ENCODE peak calls at places on chromosomes 11 and 22, in four cellular contexts. O is cardiac fibroblast, W is PC-3, V is lung. G is an unnamed sample.

GRCh38 chr11:95371147-95371546 is 140.1 kb upstream of the SESN3 start:
- DNase-seq in O (no peak), V (no peak), W (no peak), G (no peak)

GRCh38 chr22:42964994-42965699 is 49.8 kb downstream of the PACSIN2 start:
- DNase-seq in V (no peak), W (peak; percentile 44), O (no peak), G (peak; percentile 53)

GRCh38 chr22:32544953-32545558 is 70.4 kb downstream of the FBXO7 start:
- DNase-seq in O (no peak), W (no peak), V (no peak), G (no peak)

GRCh38 chr11:57402188-57403066 is 12.0 kb upstream of the PRG2 start:
- DNase-seq in O (no peak), V (no peak), W (peak; percentile 96), G (no peak)

GRCh38 chr11:128424271-128424709 is 163.1 kb downstream of the ETS1 start:
- DNase-seq in W (no peak), O (peak; percentile 68), V (no peak), G (peak; percentile 28)

GRCh38 chr11:128451651-128452470 is 135.5 kb downstream of the ETS1 start:
- DNase-seq in V (peak; percentile 55), O (peak; percentile 92), W (no peak), G (peak; percentile 86)

GRCh38 chr22:40022536-40023225 is 27.9 kb downstream of the FAM83F start:
- DNase-seq in V (no peak), W (no peak), O (no peak), G (no peak)

GRCh38 chr11:63880031-63880841 is 36.7 kb downstream of the RCOR2 start:
- DNase-seq in O (peak; percentile 67), V (no peak), W (no peak), G (peak; percentile 76)

GRCh38 chr11:94895971-94896370 is 77.4 kb downstream of the CWC15 start:
- DNase-seq in V (no peak), W (peak; percentile 76), O (peak; percentile 47), G (peak; percentile 73)

GRCh38 chr11:69578167-69578566 is 62.8 kb upstream of the CCND1 start:
- DNase-seq in V (no peak), W (no peak), O (no peak), G (no peak)

DNA sequence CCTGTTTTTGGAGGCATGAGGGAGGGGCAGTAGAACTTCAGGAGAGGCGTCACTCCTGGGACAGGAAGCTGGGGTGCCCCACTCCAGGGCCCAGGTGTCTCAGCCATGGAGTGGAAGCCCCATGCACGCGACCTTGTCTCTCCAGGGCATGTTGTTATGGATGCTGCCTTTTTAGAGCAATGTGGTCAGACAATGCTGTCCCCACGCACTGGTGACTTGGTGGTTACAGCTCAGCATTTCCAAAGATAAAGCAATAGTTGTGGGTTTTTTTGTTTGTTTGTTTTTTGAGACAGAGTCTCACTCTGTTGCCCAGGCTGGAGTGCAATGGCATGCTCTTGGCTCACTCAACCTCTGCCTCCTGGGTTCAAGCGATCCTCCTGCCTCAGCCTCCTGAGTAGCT is 22.3 kb downstream of the EIF4G2 start:
- DNase-seq in V (no peak), W (no peak), O (no peak), G (no peak)
- TF ChIP-seq CTCF in V (no peak), W (no peak), O (no peak), G (no peak)

DNA sequence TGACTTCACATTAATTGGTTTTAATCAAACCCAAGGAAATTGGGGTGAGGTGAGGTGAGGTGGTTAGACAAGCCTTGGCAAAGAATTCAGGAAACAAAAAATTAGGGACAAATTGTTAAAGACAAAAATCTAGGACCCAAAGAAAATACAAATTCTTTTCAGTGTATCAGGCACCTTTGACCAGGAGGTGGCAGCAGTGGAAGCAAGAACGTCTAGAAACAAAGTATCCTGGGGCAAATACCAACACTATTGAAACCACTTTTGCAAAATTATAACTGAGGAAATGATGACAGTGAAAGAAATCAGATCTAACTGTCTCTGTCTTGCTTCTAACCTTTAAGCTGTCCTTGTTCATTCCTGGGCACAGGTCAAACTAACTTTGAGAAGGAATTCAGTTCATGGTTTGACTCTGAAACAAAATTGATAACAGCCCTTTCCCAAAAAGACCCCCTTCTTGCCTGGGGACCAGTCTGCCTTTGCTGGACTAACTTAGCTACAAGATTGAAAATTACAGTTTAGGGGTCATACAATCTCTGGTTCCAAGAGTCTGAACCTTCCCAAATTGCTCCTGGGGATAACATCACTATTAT is 11.1 kb upstream of the ALKBH8 start:
- DNase-seq in V (peak; percentile 50), W (peak; percentile 87), O (peak; percentile 64), G (peak; percentile 48)
- TF ChIP-seq CTCF in V (peak; percentile 47), W (peak; percentile 96), O (peak; percentile 69), G (peak; percentile 65)

GRCh38 chr11:38593649-38594048 is 1995.6 kb upstream of the RAG2 start:
- DNase-seq in O (peak; percentile 1), V (no peak), W (peak; percentile 33), G (peak; percentile 18)
- TF ChIP-seq CTCF in O (no peak), V (no peak), W (no peak), G (no peak)

GRCh38 chr11:41307371-41308080 is 151.9 kb downstream of the LRRC4C start:
- DNase-seq in O (no peak), W (no peak), V (no peak), G (no peak)

GRCh38 chr11:41309111-41309522 is 150.3 kb downstream of the LRRC4C start:
- DNase-seq in O (no peak), V (no peak), W (no peak), G (no peak)

GRCh38 chr11:41306435-41306834 is 153.0 kb downstream of the LRRC4C start:
- DNase-seq in W (no peak), O (no peak), V (no peak), G (peak; percentile 40)

GRCh38 chr11:41308286-41308685 is 151.2 kb downstream of the LRRC4C start:
- DNase-seq in V (no peak), O (no peak), W (no peak), G (no peak)

GRCh38 chr11:41309716-41310115 is 149.7 kb downstream of the LRRC4C start:
- DNase-seq in W (no peak), O (no peak), V (no peak), G (no peak)
- TF ChIP-seq CTCF in W (peak; percentile 42), O (no peak), V (no peak), G (no peak)

DNA sequence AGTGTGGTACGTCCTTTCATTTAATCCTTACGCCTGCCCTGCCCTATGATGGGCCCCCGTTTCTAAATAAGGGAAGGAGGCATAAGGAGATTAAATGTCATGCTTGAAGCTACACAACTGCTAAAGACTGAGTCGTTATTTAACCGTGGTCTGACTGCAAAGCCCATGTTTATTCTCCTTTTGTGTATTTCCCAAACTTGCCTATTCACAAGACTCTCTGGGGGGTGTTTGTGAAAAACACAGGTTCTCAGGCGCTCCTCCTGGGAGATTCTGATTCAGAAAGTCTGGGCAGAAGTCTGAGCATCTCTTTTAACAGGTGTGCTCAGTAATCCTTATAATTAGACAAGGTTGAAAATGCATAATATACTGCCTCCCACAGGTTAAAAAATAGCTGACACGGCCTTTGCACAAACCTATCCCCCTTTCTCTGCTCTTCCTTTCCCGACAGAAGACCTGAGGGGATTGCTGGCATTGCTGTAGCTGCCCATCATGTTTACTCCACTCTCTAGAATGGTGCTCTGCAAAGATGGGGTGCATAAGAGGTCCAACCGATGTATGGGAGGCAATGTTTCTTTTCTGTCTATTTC is 56.4 kb upstream of the ZBTB44 start:
- DNase-seq in O (no peak), W (peak; percentile 39), V (no peak), G (no peak)
- TF ChIP-seq CTCF in O (no peak), W (peak; percentile 58), V (no peak), G (no peak)

DNA sequence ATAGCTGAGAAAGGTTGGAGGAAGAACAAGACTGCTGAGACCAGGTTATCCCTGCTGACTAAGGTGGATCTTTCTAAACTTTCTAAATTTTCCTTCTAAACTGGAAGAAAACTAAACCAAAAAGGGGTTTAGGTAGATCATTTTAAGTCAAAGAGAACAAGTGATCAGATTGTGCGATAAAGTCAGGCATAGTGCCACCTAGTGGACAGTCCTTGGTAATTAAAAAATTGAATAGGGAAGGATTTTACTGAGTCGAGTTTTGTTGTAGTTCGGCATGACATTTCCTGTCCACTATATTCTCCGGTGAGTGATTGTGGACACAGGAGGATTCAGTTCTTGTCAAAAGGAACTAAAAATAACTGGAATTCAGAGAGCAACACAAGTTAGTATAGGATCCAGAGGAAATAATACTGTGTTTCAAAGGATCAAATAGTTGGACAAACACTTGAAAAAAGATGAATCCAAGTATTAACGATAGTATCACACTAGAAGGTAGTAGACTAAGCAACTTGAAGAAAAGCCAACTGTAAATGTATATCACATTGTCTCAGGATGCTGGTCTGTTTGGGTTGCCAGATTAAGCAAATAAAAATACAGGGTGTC is 1236.4 kb downstream of the FAM181B start:
- DNase-seq in V (no peak), W (peak; percentile 65), O (peak; percentile 14), G (peak; percentile 28)
- TF ChIP-seq CTCF in V (no peak), W (peak; percentile 83), O (peak; percentile 32), G (peak; percentile 61)

G was measured in astrocyte of the spinal cord.